ENCODE peak calls at places on chromosomes 6 and 20, in eight cellular contexts. One of them, this sample, is unnamed. For H3K4me1 and H3K36me3, the result is how much of the 10 kb centered on the place peaks cover.

GRCh38 chr6:13985663-13986325 is 61.0 kb downstream of the RNF182 start:
- DNase-seq in MM.1S: no peak
- DNase-seq in mammary epithelial cell: no peak
- DNase-seq in heart left ventricle: no peak
- DNase-seq in CD8-positive, alpha-beta T cell: no peak
- DNase-seq in naive thymus-derived CD4-positive, alpha-beta T cell: no peak
- DNase-seq in transverse colon: no peak
- DNase-seq in CD4-positive, CD25-positive, alpha-beta regulatory T cell: no peak
- DNase-seq in this sample: no peak

GRCh38 chr6:161186173-161186769 is 87.6 kb downstream of the AGPAT4 start:
- DNase-seq in CD8-positive, alpha-beta T cell: no peak
- DNase-seq in transverse colon: peak
- DNase-seq in mammary epithelial cell: peak
- DNase-seq in heart left ventricle: no peak
- DNase-seq in MM.1S: no peak
- DNase-seq in naive thymus-derived CD4-positive, alpha-beta T cell: no peak
- DNase-seq in CD4-positive, CD25-positive, alpha-beta regulatory T cell: no peak
- DNase-seq in this sample: no peak

GRCh38 chr20:32019156-32019510 is 8.9 kb downstream of the CCM2L start:
- DNase-seq in CD4-positive, CD25-positive, alpha-beta regulatory T cell: no peak
- DNase-seq in mammary epithelial cell: no peak
- DNase-seq in CD8-positive, alpha-beta T cell: no peak
- DNase-seq in MM.1S: no peak
- DNase-seq in transverse colon: no peak
- DNase-seq in heart left ventricle: peak
- DNase-seq in naive thymus-derived CD4-positive, alpha-beta T cell: no peak
- DNase-seq in this sample: no peak

GRCh38 chr20:2599265-2600060 is 53.0 kb upstream of the NOP56 start:
- DNase-seq in CD8-positive, alpha-beta T cell: no peak
- DNase-seq in CD4-positive, CD25-positive, alpha-beta regulatory T cell: no peak
- DNase-seq in naive thymus-derived CD4-positive, alpha-beta T cell: no peak
- DNase-seq in mammary epithelial cell: no peak
- DNase-seq in transverse colon: peak
- DNase-seq in heart left ventricle: no peak
- DNase-seq in MM.1S: no peak
- DNase-seq in this sample: no peak

GRCh38 chr20:31722388-31723281 is at the start of gene BCL2L1:
- DNase-seq in naive thymus-derived CD4-positive, alpha-beta T cell: peak
- DNase-seq in heart left ventricle: peak
- DNase-seq in CD4-positive, CD25-positive, alpha-beta regulatory T cell: peak
- DNase-seq in mammary epithelial cell: peak
- DNase-seq in transverse colon: peak
- DNase-seq in CD8-positive, alpha-beta T cell: peak
- DNase-seq in MM.1S: peak
- DNase-seq in this sample: peak

GRCh38 chr20:1868856-1869255 is 26.4 kb upstream of the SIRPA start:
- DNase-seq in mammary epithelial cell: no peak
- DNase-seq in naive thymus-derived CD4-positive, alpha-beta T cell: no peak
- DNase-seq in CD8-positive, alpha-beta T cell: no peak
- DNase-seq in heart left ventricle: no peak
- DNase-seq in CD4-positive, CD25-positive, alpha-beta regulatory T cell: no peak
- DNase-seq in transverse colon: no peak
- DNase-seq in MM.1S: no peak
- DNase-seq in this sample: no peak

GRCh38 chr6:43522547-43523263 is 5.8 kb downstream of the POLR1C start:
- DNase-seq in mammary epithelial cell: no peak
- DNase-seq in naive thymus-derived CD4-positive, alpha-beta T cell: no peak
- DNase-seq in CD4-positive, CD25-positive, alpha-beta regulatory T cell: no peak
- DNase-seq in transverse colon: no peak
- DNase-seq in CD8-positive, alpha-beta T cell: no peak
- DNase-seq in MM.1S: no peak
- DNase-seq in heart left ventricle: no peak
- DNase-seq in this sample: no peak

GRCh38 chr20:9262653-9263194 is 193.8 kb downstream of the PLCB4 start:
- DNase-seq in mammary epithelial cell: no peak
- DNase-seq in transverse colon: no peak
- DNase-seq in MM.1S: no peak
- DNase-seq in naive thymus-derived CD4-positive, alpha-beta T cell: no peak
- DNase-seq in CD8-positive, alpha-beta T cell: no peak
- DNase-seq in heart left ventricle: no peak
- DNase-seq in CD4-positive, CD25-positive, alpha-beta regulatory T cell: no peak
- DNase-seq in this sample: no peak

DNA sequence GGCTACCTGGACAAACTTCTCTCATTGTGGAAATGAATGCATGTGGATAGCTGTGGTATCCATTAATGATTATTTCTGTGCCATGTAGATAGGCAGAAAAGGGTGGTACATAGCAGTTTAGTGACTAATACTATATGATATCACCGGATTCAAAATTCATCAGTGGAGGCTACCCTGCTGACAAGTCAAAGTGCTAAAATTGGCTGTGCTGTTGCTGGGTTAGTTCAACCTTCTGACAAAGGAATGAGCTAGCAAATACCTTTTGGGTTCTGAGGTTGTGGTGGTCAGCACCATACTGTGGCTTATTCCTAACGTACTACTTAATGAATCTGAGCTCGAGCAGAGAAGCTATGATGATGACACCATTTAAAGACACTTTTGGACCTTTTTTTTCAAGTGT is 109.1 kb downstream of the TFAP2B start:
- DNase-seq in transverse colon: no peak
- DNase-seq in CD4-positive, CD25-positive, alpha-beta regulatory T cell: no peak
- DNase-seq in heart left ventricle: no peak
- DNase-seq in MM.1S: no peak
- DNase-seq in CD8-positive, alpha-beta T cell: no peak
- DNase-seq in naive thymus-derived CD4-positive, alpha-beta T cell: no peak
- DNase-seq in mammary epithelial cell: no peak
- DNase-seq in this sample: no peak
- H3K4me1 ChIP-seq in transverse colon: under half
- H3K4me1 ChIP-seq in CD4-positive, CD25-positive, alpha-beta regulatory T cell: under half
- H3K4me1 ChIP-seq in heart left ventricle: under half
- H3K4me1 ChIP-seq in MM.1S: under half
- H3K4me1 ChIP-seq in CD8-positive, alpha-beta T cell: under half
- H3K4me1 ChIP-seq in naive thymus-derived CD4-positive, alpha-beta T cell: under half
- H3K4me1 ChIP-seq in mammary epithelial cell: under half
- H3K4me1 ChIP-seq in this sample: under half

GRCh38 chr6:141467881-141468280 is 664.8 kb upstream of the GJE1 start:
- DNase-seq in MM.1S: peak
- DNase-seq in CD4-positive, CD25-positive, alpha-beta regulatory T cell: no peak
- DNase-seq in CD8-positive, alpha-beta T cell: no peak
- DNase-seq in mammary epithelial cell: no peak
- DNase-seq in heart left ventricle: no peak
- DNase-seq in naive thymus-derived CD4-positive, alpha-beta T cell: no peak
- DNase-seq in transverse colon: no peak
- DNase-seq in this sample: no peak

GRCh38 chr6:141460743-141461484 is 671.8 kb upstream of the GJE1 start:
- DNase-seq in heart left ventricle: no peak
- DNase-seq in MM.1S: no peak
- DNase-seq in CD8-positive, alpha-beta T cell: no peak
- DNase-seq in mammary epithelial cell: no peak
- DNase-seq in naive thymus-derived CD4-positive, alpha-beta T cell: no peak
- DNase-seq in CD4-positive, CD25-positive, alpha-beta regulatory T cell: no peak
- DNase-seq in transverse colon: no peak
- DNase-seq in this sample: no peak

GRCh38 chr6:141467041-141467440 is 665.7 kb upstream of the GJE1 start:
- DNase-seq in CD8-positive, alpha-beta T cell: no peak
- DNase-seq in naive thymus-derived CD4-positive, alpha-beta T cell: no peak
- DNase-seq in heart left ventricle: no peak
- DNase-seq in mammary epithelial cell: no peak
- DNase-seq in CD4-positive, CD25-positive, alpha-beta regulatory T cell: no peak
- DNase-seq in MM.1S: no peak
- DNase-seq in transverse colon: no peak
- DNase-seq in this sample: no peak

GRCh38 chr6:141464490-141464889 is 668.2 kb upstream of the GJE1 start:
- DNase-seq in transverse colon: no peak
- DNase-seq in naive thymus-derived CD4-positive, alpha-beta T cell: peak
- DNase-seq in CD8-positive, alpha-beta T cell: no peak
- DNase-seq in heart left ventricle: no peak
- DNase-seq in mammary epithelial cell: peak
- DNase-seq in CD4-positive, CD25-positive, alpha-beta regulatory T cell: peak
- DNase-seq in MM.1S: peak
- DNase-seq in this sample: no peak

DNA sequence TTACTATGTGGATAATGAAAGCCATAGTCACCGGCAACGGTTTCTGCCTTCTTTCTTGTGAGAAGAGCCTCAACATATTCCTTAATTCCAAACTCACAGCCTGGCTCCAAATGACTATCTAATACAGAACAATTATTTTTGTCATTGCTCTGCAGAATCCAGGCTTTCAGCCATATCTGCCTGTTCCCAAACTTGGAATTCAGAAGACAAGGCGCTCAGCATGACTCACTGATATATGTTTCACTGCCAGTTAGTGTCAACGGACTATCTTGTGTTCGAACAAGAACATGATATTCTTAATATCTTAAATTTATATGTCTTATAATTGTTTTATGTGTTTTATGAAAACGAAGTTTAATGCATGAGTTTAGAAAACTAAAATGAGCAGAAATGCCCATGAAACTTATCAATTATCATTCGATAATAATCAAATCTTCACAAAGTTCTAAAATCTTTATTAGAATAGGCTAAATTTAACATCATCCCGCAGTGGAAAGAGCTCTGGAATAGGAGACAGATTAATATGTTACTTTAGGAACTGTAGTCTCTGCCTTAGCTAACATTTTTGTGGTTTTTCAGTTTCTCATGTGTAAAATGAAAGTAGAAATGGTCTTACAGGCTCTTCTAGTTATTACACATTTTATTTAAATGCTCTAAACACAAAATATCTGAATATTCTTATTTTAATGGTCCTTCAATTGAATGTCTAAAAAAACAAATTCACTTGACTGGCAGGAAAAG is 669.3 kb upstream of the GJE1 start:
- DNase-seq in MM.1S: peak
- DNase-seq in heart left ventricle: no peak
- DNase-seq in CD4-positive, CD25-positive, alpha-beta regulatory T cell: no peak
- DNase-seq in CD8-positive, alpha-beta T cell: no peak
- DNase-seq in mammary epithelial cell: no peak
- DNase-seq in naive thymus-derived CD4-positive, alpha-beta T cell: no peak
- DNase-seq in transverse colon: no peak
- DNase-seq in this sample: no peak
- H3K4me3 ChIP-seq in MM.1S: no peak
- H3K4me3 ChIP-seq in heart left ventricle: peak
- H3K4me3 ChIP-seq in CD4-positive, CD25-positive, alpha-beta regulatory T cell: no peak
- H3K4me3 ChIP-seq in CD8-positive, alpha-beta T cell: no peak
- H3K4me3 ChIP-seq in mammary epithelial cell: no peak
- H3K4me3 ChIP-seq in naive thymus-derived CD4-positive, alpha-beta T cell: no peak
- H3K4me3 ChIP-seq in transverse colon: no peak
- H3K4me3 ChIP-seq in this sample: no peak

GRCh38 chr20:34536798-34537394 is 20.7 kb downstream of the DYNLRB1 start:
- DNase-seq in mammary epithelial cell: no peak
- DNase-seq in heart left ventricle: peak
- DNase-seq in naive thymus-derived CD4-positive, alpha-beta T cell: no peak
- DNase-seq in CD4-positive, CD25-positive, alpha-beta regulatory T cell: no peak
- DNase-seq in MM.1S: peak
- DNase-seq in transverse colon: peak
- DNase-seq in CD8-positive, alpha-beta T cell: no peak
- DNase-seq in this sample: no peak

GRCh38 chr20:34532751-34533150 is 16.5 kb downstream of the DYNLRB1 start:
- DNase-seq in CD8-positive, alpha-beta T cell: no peak
- DNase-seq in CD4-positive, CD25-positive, alpha-beta regulatory T cell: no peak
- DNase-seq in heart left ventricle: no peak
- DNase-seq in MM.1S: no peak
- DNase-seq in mammary epithelial cell: no peak
- DNase-seq in transverse colon: no peak
- DNase-seq in naive thymus-derived CD4-positive, alpha-beta T cell: no peak
- DNase-seq in this sample: no peak

GRCh38 chr20:34534391-34535165 is 18.4 kb downstream of the DYNLRB1 start:
- DNase-seq in mammary epithelial cell: no peak
- DNase-seq in CD8-positive, alpha-beta T cell: no peak
- DNase-seq in heart left ventricle: no peak
- DNase-seq in transverse colon: no peak
- DNase-seq in MM.1S: no peak
- DNase-seq in CD4-positive, CD25-positive, alpha-beta regulatory T cell: no peak
- DNase-seq in naive thymus-derived CD4-positive, alpha-beta T cell: no peak
- DNase-seq in this sample: no peak

GRCh38 chr20:34537651-34538050 is 20.9 kb upstream of the MAP1LC3A start:
- DNase-seq in CD4-positive, CD25-positive, alpha-beta regulatory T cell: no peak
- DNase-seq in MM.1S: no peak
- DNase-seq in CD8-positive, alpha-beta T cell: no peak
- DNase-seq in heart left ventricle: no peak
- DNase-seq in naive thymus-derived CD4-positive, alpha-beta T cell: no peak
- DNase-seq in transverse colon: no peak
- DNase-seq in mammary epithelial cell: no peak
- DNase-seq in this sample: no peak

DNA sequence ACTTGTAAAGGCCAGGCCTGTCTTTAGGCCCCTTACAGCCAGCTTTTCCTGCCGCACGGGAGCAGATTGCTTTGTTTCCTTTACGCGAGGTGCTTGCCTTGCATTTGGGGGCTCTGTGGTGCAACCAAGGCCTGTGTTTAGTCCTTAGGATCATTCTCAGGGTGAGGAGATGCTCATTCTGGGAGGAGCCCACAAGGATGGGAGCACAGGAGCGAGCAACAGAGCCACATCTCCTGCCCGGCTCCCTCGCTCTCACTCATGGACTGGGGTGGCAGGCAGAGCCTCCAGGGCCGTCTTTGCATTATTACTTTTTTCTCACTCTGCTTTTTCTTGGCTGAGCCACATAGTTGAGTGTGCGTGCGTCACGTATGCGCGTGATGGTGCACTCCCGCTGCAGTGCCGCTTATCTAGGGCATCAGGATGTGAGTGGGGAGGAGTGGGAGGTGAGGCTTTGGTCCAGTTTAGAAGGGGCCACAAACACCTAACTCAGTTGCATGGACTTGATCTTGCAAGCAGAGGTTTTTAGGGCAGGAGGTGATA is 19.1 kb downstream of the DYNLRB1 start:
- DNase-seq in MM.1S: no peak
- DNase-seq in CD8-positive, alpha-beta T cell: no peak
- DNase-seq in heart left ventricle: no peak
- DNase-seq in CD4-positive, CD25-positive, alpha-beta regulatory T cell: no peak
- DNase-seq in transverse colon: no peak
- DNase-seq in mammary epithelial cell: no peak
- DNase-seq in naive thymus-derived CD4-positive, alpha-beta T cell: no peak
- DNase-seq in this sample: no peak
- H3K36me3 ChIP-seq in MM.1S: under half
- H3K36me3 ChIP-seq in CD8-positive, alpha-beta T cell: under half
- H3K36me3 ChIP-seq in heart left ventricle: half or more
- H3K36me3 ChIP-seq in CD4-positive, CD25-positive, alpha-beta regulatory T cell: half or more
- H3K36me3 ChIP-seq in transverse colon: under half
- H3K36me3 ChIP-seq in mammary epithelial cell: under half
- H3K36me3 ChIP-seq in naive thymus-derived CD4-positive, alpha-beta T cell: half or more
- H3K36me3 ChIP-seq in this sample: half or more

GRCh38 chr6:2781685-2782355 is 16.6 kb downstream of the WRNIP1 start:
- DNase-seq in CD8-positive, alpha-beta T cell: no peak
- DNase-seq in heart left ventricle: no peak
- DNase-seq in CD4-positive, CD25-positive, alpha-beta regulatory T cell: no peak
- DNase-seq in MM.1S: no peak
- DNase-seq in transverse colon: no peak
- DNase-seq in mammary epithelial cell: no peak
- DNase-seq in naive thymus-derived CD4-positive, alpha-beta T cell: no peak
- DNase-seq in this sample: no peak

GRCh38 chr6:2777249-2777648 is 12.1 kb downstream of the WRNIP1 start:
- DNase-seq in mammary epithelial cell: no peak
- DNase-seq in CD8-positive, alpha-beta T cell: no peak
- DNase-seq in heart left ventricle: no peak
- DNase-seq in naive thymus-derived CD4-positive, alpha-beta T cell: no peak
- DNase-seq in MM.1S: no peak
- DNase-seq in CD4-positive, CD25-positive, alpha-beta regulatory T cell: no peak
- DNase-seq in transverse colon: no peak
- DNase-seq in this sample: no peak

GRCh38 chr6:2782825-2783187 is 17.6 kb downstream of the WRNIP1 start:
- DNase-seq in heart left ventricle: no peak
- DNase-seq in CD8-positive, alpha-beta T cell: no peak
- DNase-seq in transverse colon: no peak
- DNase-seq in MM.1S: no peak
- DNase-seq in naive thymus-derived CD4-positive, alpha-beta T cell: no peak
- DNase-seq in CD4-positive, CD25-positive, alpha-beta regulatory T cell: no peak
- DNase-seq in mammary epithelial cell: no peak
- DNase-seq in this sample: no peak

GRCh38 chr6:2782356-2782708 is 17.1 kb downstream of the WRNIP1 start:
- DNase-seq in transverse colon: no peak
- DNase-seq in CD4-positive, CD25-positive, alpha-beta regulatory T cell: no peak
- DNase-seq in heart left ventricle: no peak
- DNase-seq in CD8-positive, alpha-beta T cell: no peak
- DNase-seq in naive thymus-derived CD4-positive, alpha-beta T cell: no peak
- DNase-seq in MM.1S: no peak
- DNase-seq in mammary epithelial cell: no peak
- DNase-seq in this sample: no peak

DNA sequence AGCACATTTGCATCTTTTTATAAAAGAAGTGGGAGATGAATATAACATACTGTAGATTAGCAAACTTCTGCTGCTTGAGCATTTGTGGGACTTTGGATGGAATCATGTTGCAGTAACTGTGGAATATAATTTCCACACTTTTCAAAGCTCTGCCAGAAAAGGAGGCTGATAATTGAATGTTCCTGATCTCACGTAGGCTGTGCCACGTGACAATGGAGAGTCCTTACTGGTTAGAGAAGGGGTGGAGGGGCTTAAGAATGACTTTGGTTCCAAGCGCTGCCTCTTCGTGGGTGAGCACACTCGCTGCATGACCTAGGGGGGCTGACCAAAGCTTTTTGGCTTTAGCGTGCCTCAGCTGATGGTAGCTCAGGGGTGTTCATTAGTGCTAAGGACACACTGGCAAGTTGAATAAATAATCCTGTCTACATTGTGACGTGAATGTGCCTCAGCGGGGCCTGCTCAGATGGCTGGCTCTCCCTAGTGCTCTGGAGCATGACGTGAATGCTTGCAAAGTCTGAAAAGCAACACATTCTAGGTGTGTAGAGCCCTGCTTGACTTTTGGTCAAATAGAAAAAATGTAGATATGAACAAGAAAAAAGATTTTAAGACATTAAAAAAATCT is 15.0 kb downstream of the WRNIP1 start:
- DNase-seq in transverse colon: no peak
- DNase-seq in CD4-positive, CD25-positive, alpha-beta regulatory T cell: no peak
- DNase-seq in mammary epithelial cell: no peak
- DNase-seq in heart left ventricle: no peak
- DNase-seq in CD8-positive, alpha-beta T cell: no peak
- DNase-seq in MM.1S: no peak
- DNase-seq in naive thymus-derived CD4-positive, alpha-beta T cell: no peak
- DNase-seq in this sample: no peak
- H3K4me1 ChIP-seq in transverse colon: under half
- H3K4me1 ChIP-seq in CD4-positive, CD25-positive, alpha-beta regulatory T cell: under half
- H3K4me1 ChIP-seq in mammary epithelial cell: under half
- H3K4me1 ChIP-seq in heart left ventricle: under half
- H3K4me1 ChIP-seq in CD8-positive, alpha-beta T cell: under half
- H3K4me1 ChIP-seq in MM.1S: under half
- H3K4me1 ChIP-seq in naive thymus-derived CD4-positive, alpha-beta T cell: under half
- H3K4me1 ChIP-seq in this sample: under half

This sample was measured in effector memory CD4-positive, alpha-beta T cell.